ENCODE peak calls at places on chromosomes 11 and 22, in four cellular contexts. T, X, I and O are unnamed samples.

GRCh38 chr22:23565288-23565941 is 14.7 kb downstream of the IGLL1 start:
- DNase-seq in T (no peak), X (no peak), I (peak), O (no peak)

GRCh38 chr11:48077251-48077650 is 96.9 kb downstream of the PTPRJ start:
- DNase-seq in T (no peak), X (no peak), I (no peak), O (peak)

GRCh38 chr22:36036167-36036624 is 7.6 kb upstream of the RBFOX2 start:
- DNase-seq in T (no peak), X (no peak), I (no peak), O (no peak)

GRCh38 chr11:134466035-134466908 is 54.2 kb upstream of the B3GAT1 start:
- DNase-seq in T (no peak), X (no peak), I (no peak), O (no peak)

GRCh38 chr11:10488121-10488580 is 33.1 kb downstream of the AMPD3 start:
- DNase-seq in T (peak), X (no peak), I (peak), O (no peak)

GRCh38 chr22:47283616-47284270 is 521.3 kb downstream of the TBC1D22A start:
- DNase-seq in T (no peak), X (no peak), I (no peak), O (no peak)

GRCh38 chr11:44623321-44623715 is 57.9 kb downstream of the CD82 start:
- DNase-seq in T (peak), X (no peak), I (no peak), O (no peak)

GRCh38 chr11:110858556-110858921 is 146.3 kb upstream of the ARHGAP20 start:
- DNase-seq in T (no peak), X (no peak), I (peak), O (peak)

GRCh38 chr11:118216621-118217526 is 7.9 kb downstream of the JAML start:
- DNase-seq in T (no peak), X (no peak), I (no peak), O (no peak)

GRCh38 chr11:69588270-69588669 is 52.7 kb upstream of the CCND1 start:
- DNase-seq in T (no peak), X (peak), I (peak), O (peak)
- TF ChIP-seq CTCF in T (no peak), X (peak), I (peak), O (peak)

GRCh38 chr11:3080733-3081385 is 23.6 kb upstream of the CARS1 start:
- DNase-seq in T (no peak), X (no peak), I (no peak), O (no peak)
- H3K4me3 ChIP-seq in T (no peak), X (no peak), I (no peak), O (no peak)

DNA sequence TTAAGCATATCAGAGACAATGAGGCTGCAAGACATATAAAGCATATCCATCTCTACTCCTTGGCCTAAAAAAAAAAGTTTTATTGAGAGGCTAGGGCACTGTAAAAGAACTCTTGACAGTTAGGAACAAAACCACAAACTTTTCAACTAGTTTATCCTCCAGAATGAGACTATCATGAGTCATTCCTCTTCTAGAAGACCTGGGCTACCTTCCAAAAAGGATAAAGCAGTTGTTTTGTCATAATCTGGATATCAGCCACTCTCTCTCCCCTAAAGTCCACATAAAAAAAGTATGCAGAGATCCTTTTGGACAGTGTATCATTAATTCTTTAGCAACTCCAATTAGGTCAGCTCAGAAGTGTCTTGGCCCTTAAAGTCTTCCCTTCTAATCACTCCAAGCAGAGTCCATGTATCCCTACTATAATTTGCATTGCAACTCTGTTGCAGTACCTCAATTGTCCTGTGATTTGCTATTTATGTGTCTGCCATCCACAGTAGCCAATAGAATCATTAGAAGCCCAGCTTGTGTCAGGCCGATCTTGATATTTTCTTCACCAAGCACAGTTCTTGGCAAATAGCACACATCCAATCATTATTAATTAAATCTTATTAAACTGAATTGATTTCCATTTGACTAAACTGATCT is 10.4 kb downstream of the OR51T1 start:
- DNase-seq in T (no peak), X (no peak), I (peak), O (peak)
- TF ChIP-seq CTCF in T (no peak), X (no peak), I (peak), O (peak)

DNA sequence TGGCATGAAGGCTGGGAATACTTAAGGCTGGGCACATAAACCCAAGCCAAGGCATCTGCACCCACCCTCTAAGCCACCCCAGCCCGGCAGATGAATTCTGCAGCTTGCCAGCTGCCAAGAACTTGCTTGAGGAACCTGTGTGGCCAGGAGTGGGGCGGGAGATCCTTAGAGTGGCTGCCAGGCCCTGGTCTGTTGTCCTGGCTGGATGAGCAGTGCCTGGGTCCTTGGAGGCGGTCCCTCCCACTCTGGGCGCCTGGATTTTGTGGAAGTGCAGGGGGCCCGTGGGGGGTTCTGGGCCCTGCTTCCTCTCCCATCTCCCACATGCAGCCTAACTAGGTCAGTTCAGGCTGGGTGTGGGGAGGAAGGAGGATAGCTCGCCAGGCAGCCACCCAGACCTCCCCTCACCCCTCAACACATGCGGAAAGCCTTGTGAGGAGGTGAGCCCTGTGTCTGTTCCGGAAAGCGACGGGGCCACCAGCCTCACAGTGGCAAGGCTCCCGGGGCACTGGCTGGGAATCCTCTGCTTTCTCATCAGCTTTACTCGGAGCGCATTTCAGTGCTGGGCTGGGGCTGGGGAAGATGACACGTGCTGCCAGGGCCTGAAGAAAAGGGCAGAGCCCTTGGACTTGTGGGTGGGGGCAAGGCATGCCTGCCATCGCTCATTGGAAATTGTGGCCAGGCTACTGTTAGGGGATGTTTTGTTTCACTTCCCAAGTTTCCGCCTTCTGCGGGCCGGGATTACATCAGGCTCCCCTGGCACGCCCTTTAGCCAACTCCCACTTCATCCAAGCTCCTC is 8.4 kb downstream of the DAGLA start:
- DNase-seq in T (no peak), X (no peak), I (no peak), O (no peak)
- H3K4me3 ChIP-seq in T (no peak), X (no peak), I (no peak), O (no peak)

GRCh38 chr11:35553021-35553420 is 27.6 kb upstream of the PAMR1 start:
- DNase-seq in T (no peak), X (no peak), I (peak), O (no peak)

GRCh38 chr11:35558468-35558867 is 33.1 kb upstream of the PAMR1 start:
- DNase-seq in T (no peak), X (no peak), I (no peak), O (peak)

GRCh38 chr11:35553831-35554230 is 28.4 kb upstream of the PAMR1 start:
- DNase-seq in T (no peak), X (no peak), I (peak), O (peak)

GRCh38 chr11:35555238-35555887 is 29.9 kb upstream of the PAMR1 start:
- DNase-seq in T (no peak), X (no peak), I (peak), O (peak)

GRCh38 chr11:35554491-35555237 is 29.2 kb upstream of the PAMR1 start:
- DNase-seq in T (no peak), X (no peak), I (peak), O (peak)
- TF ChIP-seq CTCF in T (no peak), X (no peak), I (peak), O (peak)

GRCh38 chr22:42610211-42610610 is 4.5 kb downstream of the POLDIP3 start:
- DNase-seq in T (no peak), X (no peak), I (no peak), O (no peak)
- H3K4me3 ChIP-seq in T (no peak), X (no peak), I (no peak), O (no peak)